ENCODE peak calls at places on chromosomes 2 and 18, in six cellular contexts. One of them, this sample, is unnamed.

GRCh38 chr18:58496937-58497336 is 132.0 kb downstream of the ALPK2 start:
- DNase-seq in GM23248: no peak
- DNase-seq in PC-3: peak; percentile 40
- DNase-seq in PC-9: no peak
- DNase-seq in Karpas-422: peak; percentile 55
- DNase-seq in HCT116: peak; percentile 10
- DNase-seq in this sample: no peak

GRCh38 chr2:41207578-41207977 is 755.7 kb upstream of the SLC8A1 start:
- DNase-seq in PC-3: peak; percentile 72
- DNase-seq in Karpas-422: no peak
- DNase-seq in GM23248: no peak
- DNase-seq in HCT116: no peak
- DNase-seq in PC-9: no peak
- DNase-seq in this sample: no peak

GRCh38 chr2:219469186-219469724 is 29.4 kb upstream of the GMPPA start:
- DNase-seq in PC-3: peak; percentile 50
- DNase-seq in HCT116: no peak
- DNase-seq in PC-9: peak; percentile 35
- DNase-seq in GM23248: peak; percentile 91
- DNase-seq in Karpas-422: no peak
- DNase-seq in this sample: no peak

GRCh38 chr18:50009772-50010171 is 185.2 kb downstream of the MYO5B start:
- DNase-seq in PC-9: peak; percentile 46
- DNase-seq in GM23248: peak; percentile 46
- DNase-seq in PC-3: peak; percentile 47
- DNase-seq in Karpas-422: peak; percentile 85
- DNase-seq in HCT116: peak; percentile 52
- DNase-seq in this sample: peak; percentile 68

GRCh38 chr2:236631361-236632291 is 62.0 kb downstream of the ACKR3 start:
- DNase-seq in GM23248: peak; percentile 55
- DNase-seq in Karpas-422: no peak
- DNase-seq in PC-9: no peak
- DNase-seq in PC-3: no peak
- DNase-seq in HCT116: no peak
- DNase-seq in this sample: no peak

GRCh38 chr18:67265464-67266245 is 250.9 kb downstream of the DSEL start:
- DNase-seq in Karpas-422: no peak
- DNase-seq in PC-9: peak; percentile 23
- DNase-seq in HCT116: no peak
- DNase-seq in PC-3: peak; percentile 86
- DNase-seq in GM23248: peak; percentile 83
- DNase-seq in this sample: no peak

GRCh38 chr2:105403785-105404698 is 5.2 kb upstream of the FHL2 start:
- DNase-seq in PC-3: peak; percentile 95
- DNase-seq in GM23248: peak; percentile 96
- DNase-seq in Karpas-422: no peak
- DNase-seq in PC-9: peak; percentile 82
- DNase-seq in HCT116: peak; percentile 93
- DNase-seq in this sample: no peak

GRCh38 chr2:127511917-127512316 is 14.4 kb downstream of the IWS1 start:
- DNase-seq in Karpas-422: no peak
- DNase-seq in PC-9: no peak
- DNase-seq in HCT116: no peak
- DNase-seq in GM23248: no peak
- DNase-seq in PC-3: no peak
- DNase-seq in this sample: no peak

GRCh38 chr18:56574827-56575226 is 63.6 kb downstream of the TXNL1 start:
- DNase-seq in Karpas-422: no peak
- DNase-seq in PC-3: no peak
- DNase-seq in HCT116: no peak
- DNase-seq in GM23248: no peak
- DNase-seq in PC-9: no peak
- DNase-seq in this sample: no peak

GRCh38 chr18:9242987-9243386 is 91.6 kb upstream of the TWSG1 start:
- DNase-seq in HCT116: no peak
- DNase-seq in PC-3: no peak
- DNase-seq in Karpas-422: no peak
- DNase-seq in PC-9: no peak
- DNase-seq in GM23248: no peak
- DNase-seq in this sample: no peak

GRCh38 chr18:27276479-27276878 is 91.4 kb upstream of the CHST9 start:
- DNase-seq in PC-3: no peak
- DNase-seq in Karpas-422: no peak
- DNase-seq in GM23248: no peak
- DNase-seq in PC-9: no peak
- DNase-seq in HCT116: no peak
- DNase-seq in this sample: no peak

GRCh38 chr2:190809139-190809764 is 71.4 kb upstream of the GLS start:
- DNase-seq in GM23248: no peak
- DNase-seq in PC-9: no peak
- DNase-seq in HCT116: no peak
- DNase-seq in PC-3: peak; percentile 32
- DNase-seq in Karpas-422: no peak
- DNase-seq in this sample: no peak

GRCh38 chr2:233416706-233417105 is 62.4 kb downstream of the DGKD start:
- DNase-seq in GM23248: no peak
- DNase-seq in HCT116: no peak
- DNase-seq in Karpas-422: no peak
- DNase-seq in PC-9: no peak
- DNase-seq in PC-3: no peak
- DNase-seq in this sample: no peak

GRCh38 chr2:190948671-190949070 is 65.3 kb downstream of the STAT1 start:
- DNase-seq in PC-9: peak; percentile 37
- DNase-seq in GM23248: peak; percentile 60
- DNase-seq in Karpas-422: no peak
- DNase-seq in HCT116: peak; percentile 56
- DNase-seq in PC-3: peak; percentile 72
- DNase-seq in this sample: no peak

GRCh38 chr2:143615617-143616016 is 486.4 kb downstream of the ARHGAP15 start:
- DNase-seq in GM23248: no peak
- DNase-seq in PC-9: no peak
- DNase-seq in Karpas-422: no peak
- DNase-seq in HCT116: no peak
- DNase-seq in PC-3: no peak
- DNase-seq in this sample: no peak

GRCh38 chr2:11344956-11345671 is 678 bp upstream of the ROCK2 start:
- DNase-seq in Karpas-422: peak; percentile 48
- DNase-seq in HCT116: peak; percentile 76
- DNase-seq in GM23248: peak; percentile 85
- DNase-seq in PC-3: peak; percentile 97
- DNase-seq in PC-9: peak; percentile 58
- DNase-seq in this sample: peak; percentile 23

GRCh38 chr18:22710628-22711380 is 222.3 kb upstream of the RBBP8 start:
- DNase-seq in HCT116: no peak
- DNase-seq in Karpas-422: no peak
- DNase-seq in PC-9: peak; percentile 37
- DNase-seq in GM23248: peak; percentile 59
- DNase-seq in PC-3: peak; percentile 61
- DNase-seq in this sample: no peak

DNA sequence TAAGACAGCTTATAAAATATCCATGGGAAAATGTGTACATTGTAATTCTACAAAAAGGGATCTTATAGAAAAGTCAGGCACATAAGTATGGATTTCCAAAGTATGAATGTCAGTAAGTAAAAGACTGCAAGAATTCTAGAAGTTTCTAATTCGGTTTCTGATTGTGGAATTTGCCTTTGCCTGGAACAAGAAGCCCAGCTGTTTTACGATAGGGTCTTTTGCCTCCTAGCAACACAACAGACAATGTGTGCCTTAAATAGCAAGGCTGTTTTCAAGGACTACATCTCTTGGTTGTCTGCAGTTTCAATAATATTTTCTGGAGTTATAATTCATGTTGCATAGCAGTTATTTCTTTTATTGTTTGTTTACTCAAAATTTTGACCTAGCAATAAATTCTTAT is 312.9 kb downstream of the MTX2 start:
- DNase-seq in PC-9: no peak
- DNase-seq in Karpas-422: no peak
- DNase-seq in PC-3: no peak
- DNase-seq in GM23248: no peak
- DNase-seq in HCT116: no peak
- DNase-seq in this sample: no peak
- H3K9me2 ChIP-seq in PC-9: no peaks in the 10 kb centered on the region
- H3K9me2 ChIP-seq in Karpas-422: no peaks in the 10 kb centered on the region
- H3K9me2 ChIP-seq in PC-3: no peaks in the 10 kb centered on the region
- H3K9me2 ChIP-seq in GM23248: no peaks in the 10 kb centered on the region
- H3K9me2 ChIP-seq in HCT116: no peaks in the 10 kb centered on the region
- H3K9me2 ChIP-seq in this sample: no peaks in the 10 kb centered on the region

DNA sequence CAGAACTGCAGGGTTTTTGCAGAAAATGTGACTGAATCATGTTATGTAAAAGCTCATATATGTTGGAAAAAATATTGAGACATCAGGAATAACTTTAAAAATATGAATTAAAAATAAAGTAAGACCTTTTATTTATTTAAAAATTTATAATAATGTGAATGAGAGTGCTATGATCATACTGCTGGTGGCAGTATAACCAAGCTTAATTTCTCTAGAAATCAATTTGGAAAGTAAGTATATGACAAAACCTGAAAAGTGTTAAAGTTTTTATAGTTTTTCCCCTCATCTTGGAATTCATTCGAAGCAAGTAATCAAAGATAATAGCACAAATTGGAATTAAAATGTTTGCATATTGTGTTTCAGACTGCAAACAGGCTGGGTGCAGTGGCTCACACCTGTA is 7.5 kb downstream of the SLC39A10 start:
- DNase-seq in PC-9: no peak
- DNase-seq in HCT116: no peak
- DNase-seq in Karpas-422: no peak
- DNase-seq in PC-3: peak; percentile 48
- DNase-seq in GM23248: peak; percentile 46
- DNase-seq in this sample: no peak
- H3K27ac ChIP-seq in PC-9: no peak overlapping the region
- H3K27ac ChIP-seq in HCT116: no peak overlapping the region
- H3K27ac ChIP-seq in Karpas-422: peak overlapping the region; percentile 98
- H3K27ac ChIP-seq in PC-3: no peak overlapping the region
- H3K27ac ChIP-seq in GM23248: peak overlapping the region; percentile 4
- H3K27ac ChIP-seq in this sample: no peak overlapping the region

GRCh38 chr2:63850650-63851049 is 9.0 kb downstream of the UGP2 start:
- DNase-seq in GM23248: no peak
- DNase-seq in PC-9: no peak
- DNase-seq in HCT116: no peak
- DNase-seq in Karpas-422: no peak
- DNase-seq in PC-3: no peak
- DNase-seq in this sample: peak; percentile 12

GRCh38 chr2:63851912-63852311 is 10.2 kb downstream of the UGP2 start:
- DNase-seq in PC-3: peak; percentile 15
- DNase-seq in Karpas-422: no peak
- DNase-seq in PC-9: no peak
- DNase-seq in HCT116: no peak
- DNase-seq in GM23248: no peak
- DNase-seq in this sample: no peak

GRCh38 chr2:63855418-63856301 is 14.0 kb downstream of the UGP2 start:
- DNase-seq in Karpas-422: no peak
- DNase-seq in HCT116: no peak
- DNase-seq in PC-9: no peak
- DNase-seq in GM23248: no peak
- DNase-seq in PC-3: no peak
- DNase-seq in this sample: no peak

GRCh38 chr2:63856302-63856600 is 14.6 kb downstream of the UGP2 start:
- DNase-seq in GM23248: no peak
- DNase-seq in PC-3: no peak
- DNase-seq in HCT116: no peak
- DNase-seq in PC-9: no peak
- DNase-seq in Karpas-422: no peak
- DNase-seq in this sample: no peak

DNA sequence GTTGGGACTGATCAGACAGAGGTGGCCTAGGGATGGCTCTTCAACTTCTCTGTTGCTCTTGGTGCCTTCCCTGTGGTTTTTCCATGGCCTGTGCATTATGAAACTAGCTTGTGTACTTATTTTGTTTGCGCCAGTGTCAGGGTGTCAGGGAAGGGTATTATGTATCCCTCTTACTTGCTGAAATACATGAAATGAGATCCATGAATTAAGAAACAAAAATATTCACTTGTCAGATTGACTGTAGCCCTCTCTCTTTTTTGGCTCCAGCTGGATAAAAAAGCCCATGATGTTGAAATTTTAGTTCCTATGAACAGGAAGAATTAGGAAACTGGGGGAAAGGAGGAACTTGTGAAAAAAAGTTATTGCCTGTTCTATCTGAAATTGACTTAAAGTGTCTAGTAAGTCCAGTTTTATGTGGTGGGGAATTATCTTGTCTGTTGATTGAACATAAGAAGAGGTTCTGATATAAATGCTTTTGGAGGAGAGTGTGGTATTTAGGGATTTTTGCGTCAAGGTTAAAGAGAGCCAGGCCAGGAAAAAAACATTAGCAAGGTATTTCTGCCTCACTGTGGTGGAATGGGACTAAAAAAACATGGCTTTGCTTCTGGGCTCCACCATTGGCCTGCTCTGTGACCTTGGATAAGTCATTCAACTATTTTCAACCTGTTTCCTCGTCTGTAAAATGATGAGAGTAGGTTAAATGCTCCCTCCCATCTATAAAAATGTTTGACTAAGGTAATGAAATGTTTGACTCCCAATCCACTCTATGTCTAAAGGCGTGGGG is 12.0 kb downstream of the UGP2 start:
- DNase-seq in PC-3: no peak
- DNase-seq in Karpas-422: no peak
- DNase-seq in HCT116: no peak
- DNase-seq in GM23248: no peak
- DNase-seq in PC-9: no peak
- DNase-seq in this sample: no peak
- H3K9me2 ChIP-seq in PC-3: no peaks in the 10 kb centered on the region
- H3K9me2 ChIP-seq in Karpas-422: no peaks in the 10 kb centered on the region
- H3K9me2 ChIP-seq in HCT116: no peaks in the 10 kb centered on the region
- H3K9me2 ChIP-seq in GM23248: no peaks in the 10 kb centered on the region
- H3K9me2 ChIP-seq in PC-9: no peaks in the 10 kb centered on the region
- H3K9me2 ChIP-seq in this sample: no peaks in the 10 kb centered on the region

DNA sequence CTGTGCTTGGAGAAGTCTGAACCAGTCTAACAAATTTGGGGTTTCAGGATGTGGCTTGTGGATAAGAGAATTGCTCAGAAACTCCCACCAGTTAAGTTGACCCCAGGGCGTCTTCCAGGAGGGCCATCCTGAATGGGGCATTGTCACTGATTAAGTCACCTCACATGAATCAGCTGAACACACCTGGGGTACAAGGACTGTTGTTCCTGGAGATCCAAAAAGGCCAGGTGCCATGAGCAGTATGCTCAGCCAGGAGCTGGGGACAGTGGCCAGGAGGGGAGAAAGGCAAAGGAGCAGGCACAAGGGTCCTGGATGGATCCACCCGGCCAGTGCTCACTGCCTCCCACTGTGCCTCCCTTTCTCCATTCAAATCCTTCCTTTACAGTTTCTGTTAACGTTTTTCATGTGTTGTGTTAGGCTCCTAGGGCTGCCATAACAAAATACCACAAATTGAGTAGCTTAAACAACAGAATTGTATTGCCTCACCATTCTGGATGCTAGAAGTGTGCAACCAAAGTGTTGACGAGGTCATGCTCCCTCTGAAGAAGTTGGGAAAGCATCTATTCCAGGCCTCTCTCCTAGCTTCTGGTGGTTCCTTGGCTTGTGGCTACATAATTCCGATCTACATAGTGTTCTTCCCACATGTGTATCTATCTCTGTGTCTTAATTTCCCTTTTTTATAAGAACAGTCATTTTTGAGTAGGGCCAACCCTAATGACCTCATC is 33.4 kb downstream of the TRABD2A start:
- DNase-seq in GM23248: peak; percentile 50
- DNase-seq in Karpas-422: no peak
- DNase-seq in HCT116: no peak
- DNase-seq in PC-9: no peak
- DNase-seq in PC-3: no peak
- DNase-seq in this sample: no peak
- H3K27ac ChIP-seq in GM23248: no peak overlapping the region
- H3K27ac ChIP-seq in Karpas-422: no peak overlapping the region
- H3K27ac ChIP-seq in HCT116: no peak overlapping the region
- H3K27ac ChIP-seq in PC-9: no peak overlapping the region
- H3K27ac ChIP-seq in PC-3: no peak overlapping the region
- H3K27ac ChIP-seq in this sample: no peak overlapping the region